ENCODE peak calls at places on chromosomes 2 and 18, in ten cellular contexts. One of them, this sample, is unnamed.

GRCh38 chr2:127193164-127193947 is 26.7 kb downstream of the CYP27C1 start:
- DNase-seq in LNCaP clone FGC: no peak
- DNase-seq in endothelial cell of umbilical vein: no peak
- DNase-seq in heart right ventricle: no peak
- DNase-seq in cardiac muscle cell: peak
- DNase-seq in colonic mucosa: no peak
- DNase-seq in fibroblast of lung: no peak
- DNase-seq in H1: no peak
- DNase-seq in tibial artery: no peak
- DNase-seq in fibroblast of pulmonary artery: no peak
- DNase-seq in this sample: peak

GRCh38 chr2:74413001-74413698 is 8.3 kb downstream of the C2orf81 start:
- DNase-seq in LNCaP clone FGC: no peak
- DNase-seq in H1: no peak
- DNase-seq in cardiac muscle cell: no peak
- DNase-seq in tibial artery: no peak
- DNase-seq in fibroblast of lung: no peak
- DNase-seq in colonic mucosa: peak
- DNase-seq in heart right ventricle: no peak
- DNase-seq in endothelial cell of umbilical vein: no peak
- DNase-seq in fibroblast of pulmonary artery: no peak
- DNase-seq in this sample: no peak

GRCh38 chr18:6994053-6994452 is 123.5 kb downstream of the LAMA1 start:
- DNase-seq in H1: no peak
- DNase-seq in heart right ventricle: no peak
- DNase-seq in colonic mucosa: no peak
- DNase-seq in LNCaP clone FGC: no peak
- DNase-seq in tibial artery: no peak
- DNase-seq in fibroblast of lung: peak
- DNase-seq in endothelial cell of umbilical vein: no peak
- DNase-seq in cardiac muscle cell: peak
- DNase-seq in fibroblast of pulmonary artery: peak
- DNase-seq in this sample: no peak

GRCh38 chr18:41940506-41941215 is 14.4 kb upstream of the PIK3C3 start:
- DNase-seq in H1: no peak
- DNase-seq in fibroblast of pulmonary artery: peak
- DNase-seq in LNCaP clone FGC: no peak
- DNase-seq in heart right ventricle: no peak
- DNase-seq in endothelial cell of umbilical vein: no peak
- DNase-seq in tibial artery: no peak
- DNase-seq in cardiac muscle cell: peak
- DNase-seq in fibroblast of lung: peak
- DNase-seq in colonic mucosa: no peak
- DNase-seq in this sample: no peak

GRCh38 chr2:36502081-36502480 is 95.9 kb downstream of the FEZ2 start:
- DNase-seq in cardiac muscle cell: peak
- DNase-seq in LNCaP clone FGC: peak
- DNase-seq in fibroblast of pulmonary artery: peak
- DNase-seq in heart right ventricle: no peak
- DNase-seq in endothelial cell of umbilical vein: no peak
- DNase-seq in colonic mucosa: no peak
- DNase-seq in tibial artery: no peak
- DNase-seq in H1: no peak
- DNase-seq in fibroblast of lung: peak
- DNase-seq in this sample: no peak

GRCh38 chr18:31268985-31269406 is 49.0 kb upstream of the DSG1 start:
- DNase-seq in fibroblast of pulmonary artery: peak
- DNase-seq in H1: no peak
- DNase-seq in cardiac muscle cell: no peak
- DNase-seq in colonic mucosa: peak
- DNase-seq in fibroblast of lung: no peak
- DNase-seq in tibial artery: no peak
- DNase-seq in endothelial cell of umbilical vein: peak
- DNase-seq in LNCaP clone FGC: peak
- DNase-seq in heart right ventricle: no peak
- DNase-seq in this sample: no peak

GRCh38 chr2:181649436-181649979 is 7.4 kb downstream of the CERKL start:
- DNase-seq in LNCaP clone FGC: no peak
- DNase-seq in cardiac muscle cell: no peak
- DNase-seq in H1: no peak
- DNase-seq in endothelial cell of umbilical vein: no peak
- DNase-seq in fibroblast of pulmonary artery: no peak
- DNase-seq in heart right ventricle: no peak
- DNase-seq in tibial artery: no peak
- DNase-seq in colonic mucosa: no peak
- DNase-seq in fibroblast of lung: no peak
- DNase-seq in this sample: no peak

GRCh38 chr2:3290655-3291054 is 87.0 kb downstream of the EIPR1 start:
- DNase-seq in fibroblast of lung: no peak
- DNase-seq in cardiac muscle cell: no peak
- DNase-seq in endothelial cell of umbilical vein: no peak
- DNase-seq in colonic mucosa: no peak
- DNase-seq in LNCaP clone FGC: no peak
- DNase-seq in heart right ventricle: no peak
- DNase-seq in H1: no peak
- DNase-seq in fibroblast of pulmonary artery: no peak
- DNase-seq in tibial artery: peak
- DNase-seq in this sample: peak

GRCh38 chr2:44941551-44942234 is at the start of gene SIX3:
- DNase-seq in tibial artery: no peak
- DNase-seq in fibroblast of pulmonary artery: no peak
- DNase-seq in H1: no peak
- DNase-seq in fibroblast of lung: no peak
- DNase-seq in endothelial cell of umbilical vein: peak
- DNase-seq in colonic mucosa: no peak
- DNase-seq in LNCaP clone FGC: no peak
- DNase-seq in cardiac muscle cell: no peak
- DNase-seq in heart right ventricle: no peak
- DNase-seq in this sample: peak

GRCh38 chr2:44942304-44943030 is 965 bp downstream of the SIX3 start:
- DNase-seq in heart right ventricle: no peak
- DNase-seq in fibroblast of lung: no peak
- DNase-seq in fibroblast of pulmonary artery: no peak
- DNase-seq in H1: peak
- DNase-seq in LNCaP clone FGC: no peak
- DNase-seq in tibial artery: no peak
- DNase-seq in endothelial cell of umbilical vein: peak
- DNase-seq in colonic mucosa: no peak
- DNase-seq in cardiac muscle cell: no peak
- DNase-seq in this sample: peak

GRCh38 chr2:44944102-44944951 is 2.8 kb downstream of the SIX3 start:
- DNase-seq in fibroblast of pulmonary artery: no peak
- DNase-seq in tibial artery: no peak
- DNase-seq in colonic mucosa: no peak
- DNase-seq in LNCaP clone FGC: no peak
- DNase-seq in H1: peak
- DNase-seq in heart right ventricle: no peak
- DNase-seq in fibroblast of lung: no peak
- DNase-seq in endothelial cell of umbilical vein: no peak
- DNase-seq in cardiac muscle cell: no peak
- DNase-seq in this sample: peak

GRCh38 chr2:44943693-44944101 is 2.2 kb downstream of the SIX3 start:
- DNase-seq in fibroblast of lung: no peak
- DNase-seq in tibial artery: no peak
- DNase-seq in heart right ventricle: no peak
- DNase-seq in cardiac muscle cell: no peak
- DNase-seq in fibroblast of pulmonary artery: no peak
- DNase-seq in colonic mucosa: no peak
- DNase-seq in LNCaP clone FGC: no peak
- DNase-seq in endothelial cell of umbilical vein: no peak
- DNase-seq in H1: no peak
- DNase-seq in this sample: peak

DNA sequence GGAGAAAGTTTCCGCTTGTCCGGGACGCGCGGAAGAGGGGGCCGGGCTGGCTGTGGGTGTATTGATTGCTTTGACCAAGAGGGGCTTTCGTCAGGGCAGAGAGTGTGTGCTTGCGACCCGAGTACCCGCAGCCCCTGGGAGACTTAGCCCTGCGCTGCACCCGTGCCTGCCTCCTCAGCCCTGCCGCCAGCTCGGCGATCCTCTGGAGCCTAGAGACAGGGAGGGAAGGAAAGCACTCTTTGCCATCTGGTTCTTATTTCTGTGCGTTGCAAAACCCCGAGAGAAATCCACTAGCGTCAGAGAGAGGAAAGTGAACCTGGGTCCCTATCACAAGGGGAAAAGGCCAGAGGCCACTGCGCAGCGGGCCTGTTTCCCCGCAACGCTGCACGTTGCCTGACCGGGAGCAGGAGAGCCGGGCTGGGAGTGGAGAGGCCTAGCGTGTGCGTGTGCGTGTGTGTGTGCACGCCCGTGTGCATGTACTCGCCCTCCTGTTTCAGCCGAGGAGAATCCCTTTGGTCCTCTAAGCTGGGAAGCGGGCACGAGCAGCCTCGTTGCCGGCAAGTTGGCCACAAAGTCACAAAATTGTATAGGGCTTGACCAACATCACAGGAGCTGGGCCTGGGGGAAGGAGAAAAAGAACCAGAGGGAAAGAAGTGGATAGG is 1.7 kb downstream of the SIX3 start:
- DNase-seq in fibroblast of lung: no peak
- DNase-seq in heart right ventricle: no peak
- DNase-seq in fibroblast of pulmonary artery: no peak
- DNase-seq in H1: no peak
- DNase-seq in colonic mucosa: no peak
- DNase-seq in cardiac muscle cell: no peak
- DNase-seq in tibial artery: no peak
- DNase-seq in endothelial cell of umbilical vein: no peak
- DNase-seq in LNCaP clone FGC: no peak
- DNase-seq in this sample: peak
- H3K4me3 ChIP-seq in fibroblast of lung: no peak
- H3K4me3 ChIP-seq in heart right ventricle: peak
- H3K4me3 ChIP-seq in fibroblast of pulmonary artery: no peak
- H3K4me3 ChIP-seq in H1: peak
- H3K4me3 ChIP-seq in colonic mucosa: peak
- H3K4me3 ChIP-seq in cardiac muscle cell: no peak
- H3K4me3 ChIP-seq in tibial artery: no peak
- H3K4me3 ChIP-seq in endothelial cell of umbilical vein: no peak
- H3K4me3 ChIP-seq in LNCaP clone FGC: no peak
- H3K4me3 ChIP-seq in this sample: peak

GRCh38 chr2:83784315-83784714 is 674.8 kb downstream of the SUCLG1 start:
- DNase-seq in H1: no peak
- DNase-seq in cardiac muscle cell: no peak
- DNase-seq in fibroblast of lung: no peak
- DNase-seq in tibial artery: no peak
- DNase-seq in LNCaP clone FGC: no peak
- DNase-seq in fibroblast of pulmonary artery: no peak
- DNase-seq in endothelial cell of umbilical vein: no peak
- DNase-seq in heart right ventricle: no peak
- DNase-seq in colonic mucosa: no peak
- DNase-seq in this sample: no peak
- H3K4me3 ChIP-seq in H1: no peak
- H3K4me3 ChIP-seq in cardiac muscle cell: no peak
- H3K4me3 ChIP-seq in fibroblast of lung: no peak
- H3K4me3 ChIP-seq in tibial artery: no peak
- H3K4me3 ChIP-seq in LNCaP clone FGC: no peak
- H3K4me3 ChIP-seq in fibroblast of pulmonary artery: no peak
- H3K4me3 ChIP-seq in endothelial cell of umbilical vein: no peak
- H3K4me3 ChIP-seq in heart right ventricle: no peak
- H3K4me3 ChIP-seq in colonic mucosa: no peak
- H3K4me3 ChIP-seq in this sample: no peak

GRCh38 chr18:8695932-8696510 is 9.3 kb upstream of the MTCL1 start:
- DNase-seq in fibroblast of lung: no peak
- DNase-seq in endothelial cell of umbilical vein: no peak
- DNase-seq in fibroblast of pulmonary artery: no peak
- DNase-seq in cardiac muscle cell: no peak
- DNase-seq in LNCaP clone FGC: no peak
- DNase-seq in colonic mucosa: no peak
- DNase-seq in tibial artery: no peak
- DNase-seq in heart right ventricle: no peak
- DNase-seq in H1: no peak
- DNase-seq in this sample: no peak
- H3K4me3 ChIP-seq in fibroblast of lung: no peak
- H3K4me3 ChIP-seq in endothelial cell of umbilical vein: no peak
- H3K4me3 ChIP-seq in fibroblast of pulmonary artery: no peak
- H3K4me3 ChIP-seq in cardiac muscle cell: no peak
- H3K4me3 ChIP-seq in LNCaP clone FGC: no peak
- H3K4me3 ChIP-seq in colonic mucosa: no peak
- H3K4me3 ChIP-seq in tibial artery: no peak
- H3K4me3 ChIP-seq in heart right ventricle: no peak
- H3K4me3 ChIP-seq in H1: no peak
- H3K4me3 ChIP-seq in this sample: no peak

DNA sequence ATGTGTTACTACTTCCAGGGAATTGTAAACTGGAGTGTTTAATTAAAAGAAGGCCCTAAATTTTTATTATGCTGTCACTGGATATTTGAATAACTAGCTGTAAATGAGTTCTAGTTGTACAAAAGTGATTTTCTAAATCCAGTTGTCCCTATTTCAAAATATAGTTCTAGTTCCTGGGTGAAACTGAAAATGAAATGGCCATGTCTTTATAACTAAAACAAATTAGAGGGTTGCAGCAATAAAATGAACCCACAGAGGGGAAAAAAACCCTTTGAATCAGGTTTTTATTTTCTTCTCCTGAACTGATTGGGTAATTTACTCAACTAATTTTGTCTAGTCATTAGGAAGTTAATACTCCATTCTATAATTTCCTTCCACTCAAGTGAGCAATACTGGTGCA is 55.6 kb upstream of the MAP4K3 start:
- DNase-seq in LNCaP clone FGC: no peak
- DNase-seq in fibroblast of pulmonary artery: no peak
- DNase-seq in cardiac muscle cell: no peak
- DNase-seq in tibial artery: no peak
- DNase-seq in colonic mucosa: no peak
- DNase-seq in endothelial cell of umbilical vein: no peak
- DNase-seq in fibroblast of lung: no peak
- DNase-seq in heart right ventricle: no peak
- DNase-seq in H1: no peak
- DNase-seq in this sample: no peak
- H3K4me3 ChIP-seq in LNCaP clone FGC: no peak
- H3K4me3 ChIP-seq in fibroblast of pulmonary artery: no peak
- H3K4me3 ChIP-seq in cardiac muscle cell: no peak
- H3K4me3 ChIP-seq in tibial artery: no peak
- H3K4me3 ChIP-seq in colonic mucosa: no peak
- H3K4me3 ChIP-seq in endothelial cell of umbilical vein: no peak
- H3K4me3 ChIP-seq in fibroblast of lung: no peak
- H3K4me3 ChIP-seq in heart right ventricle: no peak
- H3K4me3 ChIP-seq in H1: no peak
- H3K4me3 ChIP-seq in this sample: no peak

GRCh38 chr2:66536290-66536673 is 101.4 kb downstream of the MEIS1 start:
- DNase-seq in fibroblast of lung: no peak
- DNase-seq in H1: no peak
- DNase-seq in cardiac muscle cell: no peak
- DNase-seq in colonic mucosa: no peak
- DNase-seq in endothelial cell of umbilical vein: no peak
- DNase-seq in tibial artery: no peak
- DNase-seq in fibroblast of pulmonary artery: no peak
- DNase-seq in heart right ventricle: no peak
- DNase-seq in LNCaP clone FGC: no peak
- DNase-seq in this sample: no peak
- H3K4me3 ChIP-seq in fibroblast of lung: no peak
- H3K4me3 ChIP-seq in H1: no peak
- H3K4me3 ChIP-seq in cardiac muscle cell: no peak
- H3K4me3 ChIP-seq in colonic mucosa: no peak
- H3K4me3 ChIP-seq in endothelial cell of umbilical vein: no peak
- H3K4me3 ChIP-seq in tibial artery: no peak
- H3K4me3 ChIP-seq in fibroblast of pulmonary artery: no peak
- H3K4me3 ChIP-seq in heart right ventricle: no peak
- H3K4me3 ChIP-seq in LNCaP clone FGC: no peak
- H3K4me3 ChIP-seq in this sample: no peak

DNA sequence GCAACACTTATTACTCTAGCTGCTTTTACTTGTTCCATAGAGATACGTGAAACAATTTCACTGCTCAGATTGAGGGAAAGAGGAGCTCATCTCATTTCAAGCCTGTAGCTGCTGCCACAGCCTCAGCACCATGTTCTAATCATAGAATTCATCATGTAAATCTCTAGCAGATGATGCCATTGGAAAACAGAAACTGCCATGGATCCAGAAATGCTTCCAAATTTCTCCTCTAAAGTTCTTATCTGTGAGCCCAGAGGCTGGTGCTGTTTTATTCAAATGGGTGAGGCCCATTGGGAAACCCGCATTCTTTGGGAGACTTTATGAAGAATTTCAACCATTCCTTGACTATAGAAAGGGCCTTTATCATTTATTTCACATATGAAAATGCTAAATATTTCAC is 1.9 kb downstream of the CDC42EP3 start:
- DNase-seq in colonic mucosa: no peak
- DNase-seq in heart right ventricle: no peak
- DNase-seq in tibial artery: no peak
- DNase-seq in fibroblast of lung: no peak
- DNase-seq in fibroblast of pulmonary artery: peak
- DNase-seq in endothelial cell of umbilical vein: no peak
- DNase-seq in cardiac muscle cell: peak
- DNase-seq in H1: no peak
- DNase-seq in LNCaP clone FGC: no peak
- DNase-seq in this sample: no peak
- H3K4me3 ChIP-seq in colonic mucosa: peak
- H3K4me3 ChIP-seq in heart right ventricle: peak
- H3K4me3 ChIP-seq in tibial artery: peak
- H3K4me3 ChIP-seq in fibroblast of lung: peak
- H3K4me3 ChIP-seq in fibroblast of pulmonary artery: peak
- H3K4me3 ChIP-seq in endothelial cell of umbilical vein: no peak
- H3K4me3 ChIP-seq in cardiac muscle cell: peak
- H3K4me3 ChIP-seq in H1: no peak
- H3K4me3 ChIP-seq in LNCaP clone FGC: no peak
- H3K4me3 ChIP-seq in this sample: peak